ENCODE peak calls at places on chromosomes 4 and X, in five cellular contexts. One of them, this sample, is unnamed.
A peak's percentile ranks its signal among the peaks of the same experiment; 100 is the strongest.

GRCh38 chr4:147340111-147340510 is 140.8 kb upstream of the EDNRA start:
- DNase-seq in A673: peak; percentile 27
- DNase-seq in GM13977: no peak
- DNase-seq in Caco-2: no peak
- DNase-seq in progenitor cell of endocrine pancreas: no peak
- DNase-seq in this sample: no peak

GRCh38 chr4:145557720-145558119 is 61.5 kb upstream of the MMAA start:
- DNase-seq in A673: peak; percentile 81
- DNase-seq in GM13977: peak; percentile 61
- DNase-seq in Caco-2: peak; percentile 59
- DNase-seq in progenitor cell of endocrine pancreas: peak; percentile 23
- DNase-seq in this sample: no peak

GRCh38 chr4:534576-535151 is 35.7 kb downstream of the PIGG start:
- DNase-seq in A673: no peak
- DNase-seq in GM13977: no peak
- DNase-seq in Caco-2: no peak
- DNase-seq in progenitor cell of endocrine pancreas: no peak
- DNase-seq in this sample: no peak

GRCh38 chrX:114047558-114047957 is 536.3 kb upstream of the HTR2C start:
- DNase-seq in A673: no peak
- DNase-seq in GM13977: no peak
- DNase-seq in Caco-2: no peak
- DNase-seq in progenitor cell of endocrine pancreas: no peak
- DNase-seq in this sample: no peak

GRCh38 chr4:74376888-74377483 is 12.0 kb downstream of the EREG start:
- DNase-seq in A673: peak; percentile 40
- DNase-seq in GM13977: peak; percentile 47
- DNase-seq in Caco-2: peak; percentile 30
- DNase-seq in progenitor cell of endocrine pancreas: no peak
- DNase-seq in this sample: no peak

GRCh38 chrX:133574716-133575115 is 159.4 kb upstream of the GPC4 start:
- DNase-seq in A673: no peak
- DNase-seq in GM13977: no peak
- DNase-seq in Caco-2: no peak
- DNase-seq in progenitor cell of endocrine pancreas: no peak
- DNase-seq in this sample: no peak

GRCh38 chrX:91434351-91435168 is at the start of gene PABPC5:
- DNase-seq in A673: peak; percentile 3
- DNase-seq in GM13977: no peak
- DNase-seq in Caco-2: no peak
- DNase-seq in progenitor cell of endocrine pancreas: peak; percentile 55
- DNase-seq in this sample: peak; percentile 86

GRCh38 chrX:1380672-1381233 is 11.2 kb downstream of the SLC25A6 start:
- DNase-seq in A673: peak; percentile 51
- DNase-seq in GM13977: peak; percentile 31
- DNase-seq in Caco-2: no peak
- DNase-seq in progenitor cell of endocrine pancreas: no peak
- DNase-seq in this sample: no peak

GRCh38 chr4:8192748-8193738 is 6.0 kb upstream of the SH3TC1 start:
- DNase-seq in A673: peak; percentile 43
- DNase-seq in GM13977: peak; percentile 87
- DNase-seq in Caco-2: peak; percentile 68
- DNase-seq in progenitor cell of endocrine pancreas: no peak
- DNase-seq in this sample: no peak
- TF ChIP-seq CTCF in A673: peak; percentile 34
- TF ChIP-seq CTCF in GM13977: peak; percentile 62
- TF ChIP-seq CTCF in Caco-2: peak; percentile 34
- TF ChIP-seq CTCF in progenitor cell of endocrine pancreas: peak; percentile 15
- TF ChIP-seq CTCF in this sample: peak; percentile 25

GRCh38 chr4:7474320-7474719 is 39.6 kb upstream of the PSAPL1 start:
- DNase-seq in A673: no peak
- DNase-seq in GM13977: no peak
- DNase-seq in Caco-2: no peak
- DNase-seq in progenitor cell of endocrine pancreas: no peak
- DNase-seq in this sample: no peak
- TF ChIP-seq CTCF in A673: no peak
- TF ChIP-seq CTCF in GM13977: no peak
- TF ChIP-seq CTCF in Caco-2: peak; percentile 12
- TF ChIP-seq CTCF in progenitor cell of endocrine pancreas: no peak
- TF ChIP-seq CTCF in this sample: no peak

DNA sequence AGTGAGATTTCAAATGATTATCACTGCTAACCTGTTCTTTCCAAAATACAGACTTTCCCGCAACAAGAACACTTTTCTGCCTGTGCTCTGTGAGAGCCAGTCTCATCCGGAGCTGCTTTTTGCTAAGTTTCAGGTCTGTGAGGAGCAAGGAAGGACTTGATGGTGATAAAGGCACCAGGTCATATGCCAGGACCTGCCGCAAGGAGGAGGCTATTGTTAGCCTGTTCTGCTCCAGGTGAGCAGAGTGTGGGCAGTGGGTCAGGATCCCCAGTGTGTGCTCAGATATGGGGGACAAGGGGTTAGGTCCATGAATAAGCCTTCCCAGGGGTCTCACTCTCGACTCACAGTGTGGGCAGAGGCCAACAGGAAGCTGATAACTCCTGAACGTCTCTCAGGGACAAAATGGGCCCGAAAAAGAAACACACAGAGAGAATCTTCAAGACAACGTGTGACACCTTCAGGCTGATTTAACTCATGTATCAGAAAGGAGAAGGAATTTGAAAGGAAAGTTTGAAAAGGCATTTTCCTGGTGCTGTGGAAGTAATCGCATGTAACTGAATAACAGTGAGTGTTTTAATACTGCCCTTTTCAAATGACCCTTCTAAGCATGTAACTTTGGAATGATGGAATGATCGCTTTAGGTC is 57.7 kb upstream of the PDLIM3 start:
- DNase-seq in A673: no peak
- DNase-seq in GM13977: no peak
- DNase-seq in Caco-2: no peak
- DNase-seq in progenitor cell of endocrine pancreas: no peak
- DNase-seq in this sample: no peak
- TF ChIP-seq CTCF in A673: no peak
- TF ChIP-seq CTCF in GM13977: peak; percentile 16
- TF ChIP-seq CTCF in Caco-2: no peak
- TF ChIP-seq CTCF in progenitor cell of endocrine pancreas: no peak
- TF ChIP-seq CTCF in this sample: no peak

DNA sequence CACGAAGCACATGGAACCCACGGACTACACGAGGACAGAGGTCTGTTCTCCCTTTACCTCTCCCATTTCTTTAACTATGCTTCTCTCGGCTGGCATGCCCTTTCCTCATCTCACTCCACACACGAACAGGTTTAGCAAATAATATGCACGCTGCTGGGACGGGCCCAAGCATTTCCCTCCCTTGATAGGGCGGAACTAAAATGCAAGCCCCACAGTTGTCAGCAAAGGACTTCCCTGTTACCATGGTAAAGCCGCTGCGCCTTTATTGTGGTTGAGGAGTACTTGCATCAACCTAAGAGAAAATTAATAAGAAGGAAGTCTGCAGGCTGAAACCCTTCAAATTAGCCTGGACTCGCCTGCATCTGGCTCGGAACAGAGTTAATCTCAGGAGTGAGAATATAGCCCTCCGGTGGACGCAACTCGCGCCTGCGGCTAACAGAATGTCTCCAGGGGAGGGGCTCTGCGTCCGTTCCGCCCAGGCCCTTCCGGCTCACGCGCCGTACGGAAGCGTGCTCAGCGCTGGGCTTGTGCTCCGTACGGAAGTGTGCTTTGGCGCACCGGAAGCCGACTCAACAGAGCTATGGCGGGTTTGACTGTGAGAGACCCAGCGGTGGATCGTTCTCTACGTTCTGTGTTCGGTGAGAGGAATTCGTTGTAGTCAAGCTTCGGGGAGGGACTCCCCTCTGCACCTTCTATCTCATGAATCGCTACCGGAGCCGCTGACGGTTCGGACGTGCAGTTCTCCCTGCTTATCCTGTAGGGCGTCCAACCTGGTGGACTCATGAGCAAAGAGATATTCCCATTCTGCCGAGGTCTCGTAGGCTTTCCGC is at the start of gene CSTF2:
- DNase-seq in A673: peak; percentile 90
- DNase-seq in GM13977: peak; percentile 65
- DNase-seq in Caco-2: peak; percentile 80
- DNase-seq in progenitor cell of endocrine pancreas: peak; percentile 57
- DNase-seq in this sample: peak; percentile 78
- TF ChIP-seq CTCF in A673: peak; percentile 23
- TF ChIP-seq CTCF in GM13977: no peak
- TF ChIP-seq CTCF in Caco-2: no peak
- TF ChIP-seq CTCF in progenitor cell of endocrine pancreas: peak; percentile 36
- TF ChIP-seq CTCF in this sample: peak; percentile 48

GRCh38 chr4:69617083-69617694 is 22.3 kb downstream of the UGT2A2 start:
- DNase-seq in A673: peak; percentile 38
- DNase-seq in GM13977: no peak
- DNase-seq in Caco-2: peak; percentile 52
- DNase-seq in progenitor cell of endocrine pancreas: no peak
- DNase-seq in this sample: no peak
- TF ChIP-seq CTCF in A673: peak; percentile 52
- TF ChIP-seq CTCF in GM13977: peak; percentile 16
- TF ChIP-seq CTCF in Caco-2: peak; percentile 52
- TF ChIP-seq CTCF in progenitor cell of endocrine pancreas: peak; percentile 79
- TF ChIP-seq CTCF in this sample: peak; percentile 90

DNA sequence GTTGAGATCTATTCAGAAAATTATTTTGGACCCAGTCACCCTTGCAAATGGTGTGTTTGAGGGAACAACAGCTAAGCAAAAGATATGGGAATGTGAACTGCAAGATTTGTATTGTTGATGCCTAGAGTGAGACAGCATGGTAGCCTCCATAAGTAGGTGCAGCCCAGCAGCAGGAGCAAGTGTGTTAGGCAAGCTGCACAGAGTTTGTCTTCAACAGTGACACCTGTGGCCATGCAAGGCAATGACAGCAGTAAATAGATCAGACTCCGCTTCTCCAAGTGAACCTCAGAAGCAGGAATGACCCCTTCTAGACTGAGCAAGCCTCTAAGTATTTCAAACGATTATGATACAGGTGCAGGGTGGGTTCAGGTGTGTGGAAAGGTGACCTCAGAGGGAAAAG is 133.4 kb upstream of the MSX1 start:
- DNase-seq in A673: no peak
- DNase-seq in GM13977: no peak
- DNase-seq in Caco-2: no peak
- DNase-seq in progenitor cell of endocrine pancreas: no peak
- DNase-seq in this sample: no peak
- TF ChIP-seq CTCF in A673: peak; percentile 37
- TF ChIP-seq CTCF in GM13977: peak; percentile 23
- TF ChIP-seq CTCF in Caco-2: no peak
- TF ChIP-seq CTCF in progenitor cell of endocrine pancreas: peak; percentile 31
- TF ChIP-seq CTCF in this sample: peak; percentile 64

DNA sequence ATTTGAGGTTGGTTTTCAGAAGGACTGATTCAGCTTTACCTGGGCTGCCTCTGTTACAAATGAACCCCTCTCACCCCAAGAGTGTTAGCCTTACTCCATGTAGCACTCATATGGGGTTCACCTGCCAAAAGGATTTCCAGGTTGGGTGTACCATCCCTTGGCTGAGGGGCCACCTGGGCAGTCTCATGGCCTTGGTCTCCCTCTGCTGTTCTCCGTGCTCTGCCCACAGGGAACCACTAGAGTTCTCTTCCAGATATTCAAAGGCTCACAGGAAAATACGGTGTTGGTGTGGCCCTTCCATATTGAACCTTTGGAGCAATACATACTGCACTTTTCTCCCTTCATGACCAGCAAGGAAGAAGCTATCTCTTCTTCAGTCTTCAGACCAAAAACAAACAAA is 18.0 kb upstream of the PRDM5 start:
- DNase-seq in A673: no peak
- DNase-seq in GM13977: no peak
- DNase-seq in Caco-2: no peak
- DNase-seq in progenitor cell of endocrine pancreas: no peak
- DNase-seq in this sample: no peak
- TF ChIP-seq CTCF in A673: no peak
- TF ChIP-seq CTCF in GM13977: no peak
- TF ChIP-seq CTCF in Caco-2: no peak
- TF ChIP-seq CTCF in progenitor cell of endocrine pancreas: no peak
- TF ChIP-seq CTCF in this sample: no peak